ENCODE peak calls at places on chromosomes 12 and 14, in four cellular contexts. B is kidney epithelial cell, I is pancreas, K is suprapubic skin. Y is an unnamed sample.

GRCh38 chr14:22583994-22584393 is 5.0 kb downstream of the DAD1 start:
- DNase-seq in B (no peak), I (no peak), K (no peak), Y (no peak)

GRCh38 chr12:6943387-6943718 is 263 bp upstream of the RNU7-1 start:
- DNase-seq in B (peak; percentile 70), I (peak; percentile 84), K (no peak), Y (peak; percentile 94)

GRCh38 chr12:30166416-30166815 is 382.7 kb upstream of the TMTC1 start:
- DNase-seq in B (no peak), I (no peak), K (no peak), Y (no peak)

GRCh38 chr12:5944053-5944452 is 1.0 kb downstream of the ANO2 start:
- DNase-seq in B (no peak), I (no peak), K (no peak), Y (no peak)

GRCh38 chr12:121287267-121287954 is 9.1 kb downstream of the CAMKK2 start:
- DNase-seq in B (no peak), I (no peak), K (no peak), Y (no peak)

GRCh38 chr14:51500776-51501175 is 150.9 kb upstream of the FRMD6 start:
- DNase-seq in B (no peak), I (no peak), K (no peak), Y (no peak)

GRCh38 chr12:110079477-110080400 is 31.4 kb upstream of the C12orf76 start:
- DNase-seq in B (no peak), I (peak; percentile 23), K (no peak), Y (no peak)

GRCh38 chr14:51205486-51205885 is 34.6 kb upstream of the TMX1 start:
- DNase-seq in B (no peak), I (no peak), K (no peak), Y (no peak)

GRCh38 chr14:81868172-81868571 is 334.5 kb upstream of the SEL1L start:
- DNase-seq in B (no peak), I (no peak), K (no peak), Y (no peak)

GRCh38 chr12:101021911-101022388 is 188.1 kb downstream of the SLC5A8 start:
- DNase-seq in B (peak; percentile 86), I (no peak), K (no peak), Y (no peak)

GRCh38 chr12:88309546-88309945 is 167.4 kb downstream of the TMTC3 start:
- DNase-seq in B (no peak), I (no peak), K (no peak), Y (no peak)

GRCh38 chr14:102219316-102219715 is 79.6 kb downstream of the WDR20 start:
- DNase-seq in B (no peak), I (no peak), K (no peak), Y (no peak)

GRCh38 chr12:108374596-108375320 is 35.6 kb upstream of the CMKLR1 start:
- DNase-seq in B (no peak), I (no peak), K (no peak), Y (no peak)

GRCh38 chr12:54035561-54036377 is 2.9 kb downstream of the HOXC5 start:
- DNase-seq in B (no peak), I (no peak), K (no peak), Y (no peak)

GRCh38 chr12:111298583-111299436 is 70.1 kb downstream of the PHETA1 start:
- DNase-seq in B (peak; percentile 4), I (no peak), K (no peak), Y (no peak)

GRCh38 chr12:13074396-13075113 is 28.9 kb downstream of the GSG1 start:
- DNase-seq in B (no peak), I (no peak), K (no peak), Y (no peak)

GRCh38 chr14:75542585-75543091 is 20.4 kb downstream of the BATF start:
- DNase-seq in B (no peak), I (peak; percentile 68), K (peak; percentile 88), Y (peak; percentile 14)

GRCh38 chr14:89422181-89422951 is 5.3 kb upstream of the FOXN3 start:
- DNase-seq in B (no peak), I (peak; percentile 37), K (no peak), Y (no peak)

GRCh38 chr12:64192644-64193043 is 29.5 kb downstream of the KICS2 start:
- DNase-seq in B (no peak), I (no peak), K (no peak), Y (no peak)

GRCh38 chr14:74733241-74733640 is 20.3 kb downstream of the FCF1 start:
- DNase-seq in B (no peak), I (no peak), K (no peak), Y (no peak)

GRCh38 chr14:73245401-73246325 is 8.4 kb downstream of the PAPLN start:
- DNase-seq in B (no peak), I (peak; percentile 58), K (no peak), Y (peak; percentile 80)

GRCh38 chr14:56002876-56003625 is 115.2 kb upstream of the PELI2 start:
- DNase-seq in B (no peak), I (no peak), K (no peak), Y (no peak)

GRCh38 chr12:989751-990278 is 1.2 kb upstream of the ERC1 start:
- DNase-seq in B (no peak), I (peak; percentile 18), K (no peak), Y (peak; percentile 67)

GRCh38 chr12:80551897-80552296 is 107.9 kb downstream of the PTPRQ start:
- DNase-seq in B (peak; percentile 65), I (no peak), K (no peak), Y (no peak)

DNA sequence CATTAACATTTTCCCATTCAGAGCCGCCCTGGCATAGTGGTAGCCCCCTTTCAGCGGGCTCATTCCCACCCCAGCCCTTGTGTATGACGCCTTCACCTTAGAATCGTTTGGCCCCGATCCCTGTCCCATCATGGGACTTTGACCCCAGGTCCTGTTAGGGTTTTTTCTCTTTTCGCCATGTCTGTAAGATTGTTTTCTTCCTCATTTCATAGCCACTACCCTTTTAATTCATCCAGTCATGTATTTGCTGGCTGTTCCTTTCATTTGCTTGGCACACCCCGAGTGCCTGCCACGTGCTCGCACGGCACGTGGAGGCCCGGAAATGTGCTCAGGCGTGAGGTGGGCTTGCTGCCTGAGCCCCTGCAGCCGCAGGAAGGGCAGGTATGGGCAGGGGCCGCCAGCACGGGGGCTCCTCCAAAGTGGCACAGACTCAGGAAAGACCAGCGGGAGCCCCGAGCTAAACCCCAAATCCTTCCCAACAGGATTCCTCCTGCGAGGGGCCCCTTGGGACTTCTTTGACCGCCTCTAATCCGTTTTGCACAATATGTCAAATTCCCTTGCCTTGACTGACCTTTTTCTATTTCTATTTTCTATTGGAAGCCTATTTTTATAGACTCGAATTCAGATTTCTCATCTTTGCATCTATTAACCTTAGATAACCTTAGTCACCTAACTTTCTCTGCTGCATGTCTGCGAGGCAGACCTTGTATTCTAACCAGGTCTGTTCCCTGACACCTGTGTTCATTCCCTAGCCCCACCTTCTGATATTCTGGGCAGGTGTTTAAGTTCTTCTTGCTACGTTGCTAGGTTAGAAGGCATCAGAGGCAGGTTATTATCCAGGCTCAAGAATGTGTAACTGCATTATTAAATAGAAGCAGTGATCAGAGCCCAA is 114.8 kb downstream of the EML1 start:
- DNase-seq in B (no peak), I (no peak), K (no peak), Y (no peak)
- H3K4me3 ChIP-seq in B (no peak overlapping the region), I (no peak overlapping the region), K (no peak overlapping the region), Y (no peak overlapping the region)

DNA sequence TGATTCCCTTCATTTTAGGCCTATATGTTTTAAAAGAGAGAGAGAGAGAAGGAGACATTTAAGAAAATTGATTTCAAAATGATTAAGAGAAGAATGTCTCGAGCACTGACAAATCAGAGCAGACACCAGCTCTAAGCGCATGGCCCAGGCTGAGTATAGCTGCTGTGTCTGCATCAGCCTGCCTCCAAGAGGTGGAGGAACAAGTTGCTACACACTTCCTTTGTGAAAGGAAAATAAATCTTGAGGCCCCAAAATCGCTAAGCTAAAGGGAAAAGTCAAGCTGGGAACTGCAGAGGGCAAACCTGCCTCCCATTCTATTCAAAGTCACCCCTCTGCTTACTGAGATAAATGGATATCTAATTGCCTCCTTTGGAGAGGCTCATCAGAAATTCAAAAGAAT is 728.6 kb upstream of the TMEM132C start:
- DNase-seq in B (no peak), I (no peak), K (no peak), Y (no peak)
- H3K4me3 ChIP-seq in B (no peak overlapping the region), I (no peak overlapping the region), K (no peak overlapping the region), Y (no peak overlapping the region)

DNA sequence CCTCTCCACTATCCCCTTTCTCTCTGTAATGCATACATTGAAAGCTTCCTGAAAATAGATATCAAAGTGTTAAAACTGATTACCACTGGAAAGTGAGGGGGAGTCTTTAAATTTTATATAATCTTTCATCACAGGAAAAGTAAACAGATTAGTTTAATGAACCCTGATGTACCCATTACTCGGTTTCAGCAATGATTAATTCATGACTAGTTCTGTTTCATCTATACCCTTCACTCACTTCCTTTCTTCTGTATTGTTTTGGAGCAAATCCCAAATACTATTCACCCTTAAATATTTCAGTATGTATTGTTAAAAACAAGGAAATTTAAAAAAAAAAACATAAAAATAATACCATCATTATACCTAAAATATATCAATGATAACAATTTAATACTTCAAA is 67.3 kb upstream of the TMCC3 start:
- DNase-seq in B (no peak), I (no peak), K (no peak), Y (no peak)
- H3K4me3 ChIP-seq in B (no peak overlapping the region), I (no peak overlapping the region), K (no peak overlapping the region), Y (no peak overlapping the region)

GRCh38 chr12:92133795-92134637 is 11.6 kb downstream of the BTG1 start:
- DNase-seq in B (no peak), I (no peak), K (no peak), Y (no peak)

GRCh38 chr12:92136883-92137582 is 8.6 kb downstream of the BTG1 start:
- DNase-seq in B (peak; percentile 58), I (no peak), K (no peak), Y (no peak)

GRCh38 chr12:92134638-92135274 is 10.9 kb downstream of the BTG1 start:
- DNase-seq in B (no peak), I (no peak), K (no peak), Y (no peak)

GRCh38 chr12:92138144-92138543 is 7.5 kb downstream of the BTG1 start:
- DNase-seq in B (no peak), I (no peak), K (no peak), Y (no peak)

DNA sequence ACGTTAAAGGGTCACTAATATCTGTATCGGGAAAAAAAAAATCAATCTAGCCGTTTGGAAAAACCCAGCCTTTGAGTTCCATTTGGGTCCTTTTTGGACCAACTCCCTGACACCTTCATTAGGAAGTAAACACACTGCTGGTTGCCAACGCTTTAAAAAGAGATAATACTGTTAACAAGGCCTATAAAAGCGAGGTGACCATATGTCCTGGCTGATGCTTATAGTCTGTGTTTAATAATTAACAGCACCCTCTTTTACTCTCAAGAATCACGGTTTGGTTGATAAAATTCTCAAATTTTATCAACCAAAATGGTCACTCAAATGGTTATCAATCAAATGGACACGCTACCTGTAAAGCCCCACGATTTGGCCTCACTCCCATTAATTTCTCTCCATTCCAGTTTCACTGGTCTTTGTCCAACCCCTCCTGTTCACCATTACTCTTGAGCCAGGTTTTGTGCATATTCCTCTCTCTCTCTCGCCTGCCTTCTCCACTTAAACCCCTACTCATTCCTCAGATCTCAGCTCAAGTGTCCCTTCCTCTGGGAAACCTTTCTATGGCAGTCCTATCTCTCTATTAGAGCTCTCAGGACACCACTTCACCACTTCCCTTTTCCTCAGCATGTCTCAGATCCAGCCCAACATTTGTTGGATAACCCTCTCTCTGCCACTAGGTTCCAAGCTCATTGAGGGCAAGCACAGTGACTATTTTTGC is 9.5 kb downstream of the BTG1 start:
- DNase-seq in B (no peak), I (peak; percentile 45), K (no peak), Y (no peak)
- H3K4me3 ChIP-seq in B (no peak overlapping the region), I (peak overlapping the region; percentile 88), K (peak overlapping the region; percentile 83), Y (peak overlapping the region; percentile 95)

DNA sequence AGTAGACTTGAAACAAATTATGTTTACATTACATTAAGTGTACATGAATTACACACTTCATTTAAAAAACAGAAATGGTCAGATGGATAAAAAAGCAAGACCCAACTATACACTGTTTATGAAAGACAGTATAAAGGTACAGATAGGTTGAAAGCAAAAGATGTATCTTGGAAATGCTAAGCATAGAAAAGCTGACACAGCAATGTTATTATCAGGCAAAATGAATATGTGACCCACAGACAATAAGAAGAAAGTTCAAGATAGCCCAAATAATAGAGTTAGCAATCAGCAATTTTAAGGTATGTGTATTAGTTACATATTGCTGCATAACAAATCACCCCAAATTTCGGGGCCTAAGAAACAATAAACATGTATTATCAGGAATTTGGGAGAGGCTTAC is 153.5 kb downstream of the DHRS2 start:
- DNase-seq in B (no peak), I (no peak), K (no peak), Y (no peak)
- H3K4me3 ChIP-seq in B (no peak overlapping the region), I (no peak overlapping the region), K (no peak overlapping the region), Y (no peak overlapping the region)